ENCODE peak calls at places on chromosome 19, in six cellular contexts. N is choroid plexus epithelial cell, O is AG10803, P is AG04450, G is transverse colon, D is NB4. T is an unnamed sample.

GRCh38 chr19:51098366-51099069 is 9.7 kb downstream of the CTU1 start:
- DNase-seq in N (peak), O (no peak), P (no peak), G (peak), D (no peak), T (no peak)

GRCh38 chr19:17075035-17075859 is at the start of the genes HAUS8 and MYO9B:
- DNase-seq in N (peak), O (peak), P (peak), G (peak), D (peak), T (peak)

GRCh38 chr19:44367024-44367423 is 10.5 kb upstream of the ZNF112 start:
- DNase-seq in N (peak), O (no peak), P (no peak), G (no peak), D (no peak), T (no peak)

GRCh38 chr19:39170398-39171231 is 26.1 kb upstream of the NCCRP1 start:
- DNase-seq in N (peak), O (no peak), P (no peak), G (no peak), D (no peak), T (no peak)

GRCh38 chr19:38183227-38183914 is 40.7 kb downstream of the DPF1 start:
- DNase-seq in N (peak), O (peak), P (no peak), G (no peak), D (no peak), T (no peak)

GRCh38 chr19:6686628-6686975 is 16.6 kb upstream of the TNFSF14 start:
- DNase-seq in N (no peak), O (no peak), P (no peak), G (no peak), D (no peak), T (no peak)

GRCh38 chr19:49814010-49814409 is 918 bp upstream of the FUZ start:
- DNase-seq in N (no peak), O (no peak), P (no peak), G (no peak), D (no peak), T (no peak)

GRCh38 chr19:39385629-39386411 is 5.1 kb downstream of the PAF1 start:
- DNase-seq in N (peak), O (no peak), P (no peak), G (no peak), D (no peak), T (no peak)

GRCh38 chr19:8145969-8146368 is 3.4 kb downstream of the FBN3 start:
- DNase-seq in N (no peak), O (no peak), P (no peak), G (no peak), D (peak), T (no peak)

GRCh38 chr19:17802137-17802858 is 7.4 kb downstream of the B3GNT3 start:
- DNase-seq in N (no peak), O (no peak), P (no peak), G (no peak), D (no peak), T (no peak)

GRCh38 chr19:3006075-3006767 is 22.9 kb downstream of the TLE2 start:
- DNase-seq in N (no peak), O (no peak), P (no peak), G (peak), D (no peak), T (no peak)

GRCh38 chr19:34459614-34460013 is 21.9 kb upstream of the WTIP start:
- DNase-seq in N (no peak), O (no peak), P (no peak), G (no peak), D (no peak), T (no peak)

GRCh38 chr19:4064073-4064550 is 2.6 kb downstream of the ZBTB7A start:
- DNase-seq in N (peak), O (no peak), P (no peak), G (peak), D (no peak), T (no peak)

GRCh38 chr19:38665950-38666661 is 18.7 kb downstream of the ACTN4 start:
- DNase-seq in N (no peak), O (peak), P (no peak), G (peak), D (no peak), T (no peak)

GRCh38 chr19:55432355-55432959 is 10.6 kb downstream of the SHISA7 start:
- DNase-seq in N (no peak), O (no peak), P (no peak), G (no peak), D (no peak), T (no peak)

GRCh38 chr19:3178973-3179738 is 587 bp downstream of the S1PR4 start:
- DNase-seq in N (no peak), O (no peak), P (no peak), G (no peak), D (peak), T (no peak)

GRCh38 chr19:43651758-43652545 is 12.3 kb upstream of the CADM4 start:
- DNase-seq in N (peak), O (peak), P (peak), G (peak), D (peak), T (no peak)

GRCh38 chr19:3234800-3235199 is 10.3 kb downstream of the CELF5 start:
- DNase-seq in N (no peak), O (no peak), P (no peak), G (no peak), D (no peak), T (no peak)

GRCh38 chr19:3403489-3404323 is 37.3 kb downstream of the NFIC start:
- DNase-seq in N (peak), O (peak), P (peak), G (peak), D (no peak), T (peak)

GRCh38 chr19:47674548-47674947 is 38.7 kb upstream of the EHD2 start:
- DNase-seq in N (no peak), O (no peak), P (no peak), G (no peak), D (no peak), T (no peak)

GRCh38 chr19:41957161-41957837 is 1.8 kb downstream of the RABAC1 start:
- DNase-seq in N (no peak), O (no peak), P (no peak), G (peak), D (no peak), T (no peak)

GRCh38 chr19:21484631-21485030 is 20.8 kb upstream of the ZNF429 start:
- DNase-seq in N (no peak), O (no peak), P (no peak), G (no peak), D (no peak), T (no peak)

GRCh38 chr19:53912653-53913052 is 3.6 kb downstream of the CACNG7 start:
- DNase-seq in N (no peak), O (no peak), P (no peak), G (no peak), D (peak), T (no peak)

GRCh38 chr19:48444129-48444932 is 1.5 kb upstream of the GRWD1 start:
- DNase-seq in N (no peak), O (no peak), P (no peak), G (no peak), D (peak), T (no peak)

GRCh38 chr19:4456843-4457653 is 546 bp downstream of the UBXN6 start:
- DNase-seq in N (peak), O (peak), P (no peak), G (peak), D (peak), T (no peak)

GRCh38 chr19:54045771-54046170 is 17.9 kb downstream of the VSTM1 start:
- DNase-seq in N (no peak), O (no peak), P (no peak), G (no peak), D (no peak), T (no peak)

GRCh38 chr19:9128171-9128570 is 1.4 kb upstream of the OR7G3 start:
- DNase-seq in N (peak), O (no peak), P (no peak), G (no peak), D (peak), T (no peak)

GRCh38 chr19:16470541-16470910 is 1.2 kb downstream of the EPS15L1 start:
- DNase-seq in N (no peak), O (peak), P (no peak), G (no peak), D (no peak), T (no peak)

GRCh38 chr19:16319466-16319865 is 5.2 kb upstream of the KLF2 start:
- DNase-seq in N (peak), O (peak), P (no peak), G (no peak), D (peak), T (no peak)

GRCh38 chr19:3034845-3035541 is 5.9 kb upstream of the TLE2 start:
- DNase-seq in N (peak), O (peak), P (no peak), G (peak), D (peak), T (no peak)

GRCh38 chr19:3821857-3822364 is 35.7 kb upstream of the MATK start:
- DNase-seq in N (peak), O (peak), P (no peak), G (peak), D (peak), T (peak)

GRCh38 chr19:43305642-43306041 is 36.3 kb upstream of the PSG9 start:
- DNase-seq in N (no peak), O (no peak), P (no peak), G (no peak), D (peak), T (no peak)

GRCh38 chr19:20365146-20365545 is 198.1 kb downstream of the ZNF486 start:
- DNase-seq in N (no peak), O (no peak), P (no peak), G (no peak), D (no peak), T (no peak)

GRCh38 chr19:16113727-16114126 is 2.0 kb downstream of the RAB8A start:
- DNase-seq in N (no peak), O (no peak), P (no peak), G (no peak), D (peak), T (no peak)

GRCh38 chr19:12667903-12668302 is 1.3 kb downstream of the WDR83 start:
- DNase-seq in N (no peak), O (no peak), P (no peak), G (no peak), D (no peak), T (no peak)
- TF ChIP-seq CTCF in N (no peak), O (no peak), P (no peak), G (no peak), D (no peak), T (no peak)

GRCh38 chr19:11378319-11379189 is 4.1 kb downstream of the SWSAP1 start:
- DNase-seq in N (peak), O (peak), P (no peak), G (peak), D (peak), T (no peak)
- TF ChIP-seq CTCF in N (peak), O (peak), P (peak), G (peak), D (peak), T (no peak)

GRCh38 chr19:31674503-31675186 is 325.4 kb upstream of the TSHZ3 start:
- DNase-seq in N (peak), O (peak), P (no peak), G (no peak), D (no peak), T (no peak)

GRCh38 chr19:31670931-31671330 is 321.7 kb upstream of the TSHZ3 start:
- DNase-seq in N (no peak), O (no peak), P (no peak), G (no peak), D (no peak), T (no peak)

GRCh38 chr19:31675187-31675913 is 326.1 kb upstream of the TSHZ3 start:
- DNase-seq in N (peak), O (peak), P (no peak), G (no peak), D (no peak), T (no peak)

GRCh38 chr19:31678421-31678820 is 329.2 kb upstream of the TSHZ3 start:
- DNase-seq in N (no peak), O (no peak), P (no peak), G (no peak), D (no peak), T (no peak)

DNA sequence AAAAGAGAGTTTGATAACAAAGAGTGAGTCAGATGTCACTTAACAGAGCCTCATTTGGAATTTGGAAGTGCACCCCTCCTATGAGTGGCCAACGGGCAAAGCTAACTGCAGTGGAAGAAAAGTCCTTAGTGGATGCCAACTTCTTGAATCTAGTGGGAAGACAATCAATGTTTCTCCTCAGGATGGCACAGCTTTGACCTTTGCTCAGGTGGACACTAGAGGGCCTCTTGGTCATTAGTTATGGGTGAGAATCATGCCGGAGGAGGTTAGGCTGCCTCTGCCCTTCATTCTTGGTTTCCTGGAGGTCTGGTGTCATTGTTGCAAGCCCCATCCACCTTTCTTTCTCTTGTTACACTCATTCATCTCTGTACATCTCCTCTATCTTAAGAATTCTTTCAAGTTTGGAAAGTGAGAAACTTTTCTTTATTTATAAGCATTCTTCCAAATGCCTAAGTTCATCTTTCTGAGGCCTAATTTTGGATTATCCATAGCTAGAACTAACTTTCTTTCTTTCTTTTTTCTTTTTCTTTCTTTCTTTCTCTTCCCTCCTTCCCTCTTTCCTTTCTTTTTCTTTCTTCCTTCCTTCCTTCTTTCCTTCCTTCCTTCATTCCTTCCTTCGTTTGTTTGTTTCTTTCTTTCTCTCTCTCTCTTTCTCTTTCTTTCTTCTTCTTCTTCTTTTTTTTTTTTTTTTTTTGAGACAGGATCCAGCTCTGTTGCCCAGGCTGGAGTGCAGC is 327.2 kb upstream of the TSHZ3 start:
- DNase-seq in N (no peak), O (no peak), P (no peak), G (no peak), D (peak), T (no peak)
- TF ChIP-seq CTCF in N (no peak), O (peak), P (no peak), G (no peak), D (peak), T (no peak)

GRCh38 chr19:35848486-35848885 is 3.8 kb downstream of the NPHS1 start:
- DNase-seq in N (no peak), O (no peak), P (no peak), G (no peak), D (no peak), T (no peak)

GRCh38 chr19:35848919-35849505 is 3.3 kb downstream of the NPHS1 start:
- DNase-seq in N (no peak), O (no peak), P (no peak), G (no peak), D (no peak), T (no peak)

GRCh38 chr19:35852029-35852780 is at the start of gene NPHS1:
- DNase-seq in N (no peak), O (no peak), P (no peak), G (no peak), D (no peak), T (no peak)

GRCh38 chr19:35853038-35853756 is 893 bp upstream of the NPHS1 start:
- DNase-seq in N (no peak), O (no peak), P (no peak), G (no peak), D (no peak), T (no peak)

DNA sequence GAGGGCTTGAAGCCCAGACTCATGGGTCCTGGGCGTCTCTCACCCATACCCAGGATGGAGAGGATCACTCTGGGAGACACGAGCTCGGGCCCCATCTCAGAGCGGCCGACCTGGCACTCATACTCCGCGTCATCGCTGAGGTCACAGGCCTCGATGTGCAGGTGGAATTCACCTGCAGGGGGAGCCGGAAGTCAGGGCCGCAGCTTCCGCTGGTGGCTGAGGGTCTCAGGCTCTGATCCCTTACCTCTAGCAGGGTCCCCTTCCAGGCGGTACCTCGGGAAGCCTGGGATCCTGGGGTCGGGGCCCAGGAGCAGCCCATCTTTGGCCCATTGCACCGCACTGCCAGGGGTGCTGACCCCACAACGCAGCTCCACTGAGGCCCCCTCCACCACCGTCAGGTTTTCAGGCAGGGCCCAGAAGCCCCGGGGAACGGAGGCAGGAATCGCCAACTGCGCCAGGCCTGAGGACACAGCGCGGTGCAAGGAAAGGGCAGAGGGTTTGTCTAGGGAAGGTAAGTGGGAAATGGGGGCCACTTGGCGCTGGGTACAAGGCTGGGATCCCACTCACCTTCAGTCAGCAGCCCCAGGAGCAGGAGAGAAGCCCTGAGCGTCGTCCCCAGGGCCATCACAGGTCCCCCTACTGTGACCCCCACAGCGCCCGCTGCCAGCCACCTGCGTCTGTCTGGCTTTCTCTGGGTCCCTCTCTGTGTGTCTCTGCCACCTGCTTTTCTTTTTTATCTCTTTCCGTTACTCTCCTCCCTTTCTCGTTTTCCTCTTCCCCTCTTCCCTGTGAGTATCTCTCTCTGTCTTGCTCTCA is 883 bp downstream of the NPHS1 start:
- DNase-seq in N (no peak), O (no peak), P (no peak), G (no peak), D (no peak), T (no peak)
- TF ChIP-seq CTCF in N (no peak), O (no peak), P (no peak), G (no peak), D (no peak), T (no peak)

DNA sequence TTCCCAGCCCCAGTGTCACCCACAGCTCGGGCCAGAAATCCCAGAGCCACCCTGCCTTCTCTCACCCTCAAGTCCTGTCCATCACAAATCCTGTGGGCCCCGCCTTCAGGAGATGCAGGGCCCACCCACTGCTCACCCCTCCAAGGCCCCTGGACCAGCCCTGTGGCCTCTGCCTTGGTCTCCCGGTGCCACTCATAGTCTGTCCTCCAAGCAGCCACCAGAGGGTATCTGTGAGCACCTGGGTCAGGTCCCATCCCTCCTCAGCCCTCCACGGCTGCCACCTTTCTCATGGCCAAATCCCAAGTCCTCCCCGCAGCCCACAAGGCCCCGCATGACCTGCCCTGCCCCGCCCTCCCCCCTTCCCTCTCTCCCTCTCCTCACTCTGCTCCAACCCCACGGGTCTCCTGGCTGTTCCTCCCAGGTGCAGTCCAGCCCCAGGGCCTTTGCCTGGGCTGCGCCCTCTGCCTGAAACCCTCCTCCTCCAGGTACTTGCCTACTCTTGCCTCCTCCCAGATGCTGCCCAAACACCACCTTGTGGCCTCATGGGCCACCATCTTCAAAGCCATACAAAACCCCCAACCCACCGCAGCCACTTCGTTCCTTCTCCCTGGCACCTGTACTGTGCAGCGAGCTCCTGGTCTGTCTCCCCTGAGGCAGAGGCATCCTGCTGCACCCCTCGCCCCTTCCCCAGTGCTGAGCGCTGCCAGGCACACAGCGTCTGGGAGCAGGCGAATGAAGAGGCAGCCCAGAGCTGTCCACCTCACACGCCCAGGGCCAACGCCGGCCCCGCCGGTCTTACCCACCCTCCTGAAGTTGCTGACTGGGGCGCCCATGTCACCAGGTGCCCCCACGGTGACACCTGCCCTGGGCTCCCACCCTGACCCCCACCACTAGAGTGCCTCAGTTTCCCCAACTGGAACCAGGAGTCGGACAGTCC is 13.2 kb upstream of the UQCR11 start:
- DNase-seq in N (peak), O (peak), P (no peak), G (peak), D (peak), T (no peak)
- TF ChIP-seq CTCF in N (peak), O (peak), P (peak), G (peak), D (peak), T (no peak)

GRCh38 chr19:40620161-40620485 is 19.0 kb downstream of the LTBP4 start:
- DNase-seq in N (no peak), O (no peak), P (no peak), G (no peak), D (no peak), T (no peak)
- TF ChIP-seq CTCF in N (no peak), O (no peak), P (no peak), G (no peak), D (no peak), T (no peak)

GRCh38 chr19:45779231-45780145 is 2.8 kb downstream of the DMPK start:
- DNase-seq in N (peak), O (peak), P (no peak), G (peak), D (peak), T (peak)
- TF ChIP-seq CTCF in N (peak), O (peak), P (no peak), G (peak), D (peak), T (no peak)

T was measured in omental fat pad.